ENCODE peak calls at places on chromosomes 3 and 15, in ten cellular contexts. Q is amniotic stem cell; Z is GM04504; C is SW480; A is Ammon's horn; K is SK-MEL-5; P is activated effector memory CD4-positive, alpha-beta T cell treated with Interleukin-2 at 50 U/mL for 16 hours; S is KBM-7; T is MCF 10A; H is OCI-M1. G is an unnamed sample.

GRCh38 chr3:16658933-16659793 is 53.9 kb upstream of the DAZL start:
- DNase-seq in Q (no peak), Z (no peak), C (no peak), A (no peak), K (no peak), P (no peak), S (peak; percentile 45), T (no peak), H (peak; percentile 19), G (no peak)

GRCh38 chr3:188348445-188349244 is 194.7 kb downstream of the LPP start:
- DNase-seq in Q (no peak), Z (peak; percentile 88), C (peak; percentile 65), A (no peak), K (no peak), P (no peak), S (no peak), T (peak; percentile 96), H (no peak), G (peak; percentile 38)

GRCh38 chr3:147392083-147392916 is 14.0 kb downstream of the ZIC4 start:
- DNase-seq in Q (no peak), Z (peak; percentile 81), C (no peak), A (peak; percentile 93), K (no peak), P (no peak), S (no peak), T (no peak), H (no peak), G (no peak)

GRCh38 chr15:51884517-51885236 is 55.2 kb downstream of the TMOD3 start:
- DNase-seq in Q (no peak), Z (no peak), C (no peak), A (no peak), K (no peak), P (no peak), S (no peak), T (no peak), H (no peak), G (no peak)

GRCh38 chr15:80401471-80401870 is 2.7 kb upstream of the ARNT2 start:
- DNase-seq in Q (no peak), Z (no peak), C (no peak), A (no peak), K (no peak), P (no peak), S (no peak), T (no peak), H (no peak), G (no peak)

GRCh38 chr3:108608750-108609149 is 19.2 kb downstream of the DZIP3 start:
- DNase-seq in Q (no peak), Z (no peak), C (no peak), A (no peak), K (no peak), P (no peak), S (no peak), T (no peak), H (peak; percentile 39), G (no peak)

GRCh38 chr15:25401511-25401910 is 37.3 kb downstream of the UBE3A start:
- DNase-seq in Q (no peak), Z (no peak), C (no peak), A (no peak), K (no peak), P (no peak), S (no peak), T (no peak), H (peak; percentile 62), G (no peak)

GRCh38 chr15:65077981-65078352 is 1.4 kb downstream of the KBTBD13 start:
- DNase-seq in Q (no peak), Z (no peak), C (no peak), A (no peak), K (no peak), P (peak; percentile 15), S (peak; percentile 41), T (no peak), H (peak; percentile 8), G (no peak)

GRCh38 chr3:186643493-186643892 is 3.3 kb downstream of the FETUB start:
- DNase-seq in Q (no peak), Z (no peak), C (no peak), A (no peak), K (no peak), P (no peak), S (no peak), T (no peak), H (no peak), G (no peak)

GRCh38 chr3:132721479-132722164 is 587 bp downstream of the NPHP3 start:
- DNase-seq in Q (peak; percentile 44), Z (peak; percentile 28), C (peak; percentile 71), A (peak; percentile 66), K (peak; percentile 64), P (no peak), S (peak; percentile 59), T (peak; percentile 58), H (peak; percentile 77), G (peak; percentile 40)

GRCh38 chr15:63050737-63051700 is 8.5 kb downstream of the TPM1 start:
- DNase-seq in Q (no peak), Z (no peak), C (peak; percentile 90), A (no peak), K (peak; percentile 66), P (no peak), S (no peak), T (no peak), H (peak; percentile 96), G (no peak)

GRCh38 chr15:95087253-95087609 is 855.9 kb downstream of the MCTP2 start:
- DNase-seq in Q (no peak), Z (no peak), C (peak; percentile 7), A (no peak), K (no peak), P (no peak), S (no peak), T (peak; percentile 6), H (no peak), G (no peak)

GRCh38 chr15:28889346-28889745 is 3.6 kb downstream of the APBA2 start:
- DNase-seq in Q (no peak), Z (no peak), C (no peak), A (no peak), K (no peak), P (no peak), S (no peak), T (no peak), H (no peak), G (no peak)

GRCh38 chr15:84600331-84600686 is 500 bp upstream of the ZSCAN2 start:
- DNase-seq in Q (peak; percentile 77), Z (peak; percentile 56), C (peak; percentile 85), A (peak; percentile 75), K (peak; percentile 83), P (peak; percentile 36), S (peak; percentile 93), T (peak; percentile 89), H (peak; percentile 78), G (peak; percentile 62)

GRCh38 chr3:183991403-183991802 is 26.3 kb downstream of the ABCC5 start:
- DNase-seq in Q (no peak), Z (no peak), C (no peak), A (no peak), K (no peak), P (no peak), S (no peak), T (no peak), H (no peak), G (no peak)

GRCh38 chr3:169945313-169945712 is 21.3 kb upstream of the SEC62 start:
- DNase-seq in Q (no peak), Z (no peak), C (no peak), A (peak; percentile 18), K (peak; percentile 24), P (no peak), S (peak; percentile 82), T (no peak), H (peak; percentile 91), G (no peak)

GRCh38 chr15:41926184-41927056 is 32.6 kb upstream of the SPTBN5 start:
- DNase-seq in Q (no peak), Z (no peak), C (no peak), A (no peak), K (no peak), P (no peak), S (no peak), T (no peak), H (no peak), G (no peak)

GRCh38 chr15:31223478-31224350 is 102.9 kb upstream of the KLF13 start:
- DNase-seq in Q (no peak), Z (no peak), C (no peak), A (peak; percentile 25), K (no peak), P (no peak), S (no peak), T (no peak), H (no peak), G (no peak)

GRCh38 chr3:11513817-11514135 is 129.9 kb downstream of the VGLL4 start:
- DNase-seq in Q (no peak), Z (no peak), C (no peak), A (no peak), K (no peak), P (no peak), S (peak; percentile 3), T (no peak), H (no peak), G (no peak)

G was measured in SW 1271.